ENCODE peak calls at places on chromosomes 16 and 17, in ten cellular contexts. S is NB4, P is uterus, Y is vagina, T is right lobe of liver, I is adrenal gland, U is breast epithelium, V is gastrocnemius medialis, E is transverse colon, D is heart left ventricle. M is an unnamed sample.

GRCh38 chr16:4271176-4272113 is 1.4 kb downstream of the TFAP4 start:
- DNase-seq in S (peak), P (peak), Y (no peak), T (peak), I (peak), U (peak), V (peak), E (peak), D (peak), M (peak)

GRCh38 chr16:83312015-83312734 is 495.6 kb upstream of the HSBP1 start:
- DNase-seq in S (no peak), P (no peak), Y (no peak), T (no peak), I (no peak), U (no peak), V (no peak), E (no peak), D (no peak), M (no peak)

GRCh38 chr17:10790491-10791401 is 13.2 kb downstream of the TMEM238L start:
- DNase-seq in S (no peak), P (no peak), Y (no peak), T (no peak), I (peak), U (peak), V (no peak), E (peak), D (no peak), M (no peak)

GRCh38 chr16:50442221-50442620 is 73.4 kb upstream of the BRD7 start:
- DNase-seq in S (no peak), P (no peak), Y (no peak), T (no peak), I (no peak), U (no peak), V (no peak), E (no peak), D (no peak), M (no peak)

GRCh38 chr17:76685846-76686245 is 24.9 kb downstream of the MXRA7 start:
- DNase-seq in S (no peak), P (no peak), Y (no peak), T (no peak), I (no peak), U (no peak), V (no peak), E (no peak), D (peak), M (no peak)

GRCh38 chr16:77376358-77376757 is 58.5 kb downstream of the ADAMTS18 start:
- DNase-seq in S (peak), P (no peak), Y (no peak), T (no peak), I (no peak), U (no peak), V (no peak), E (no peak), D (no peak), M (peak)

GRCh38 chr17:36608794-36609497 is 7.6 kb downstream of the MRM1 start:
- DNase-seq in S (peak), P (peak), Y (no peak), T (no peak), I (peak), U (no peak), V (no peak), E (peak), D (peak), M (peak)

GRCh38 chr17:37494401-37494831 is 4.7 kb downstream of the DUSP14 start:
- DNase-seq in S (no peak), P (no peak), Y (no peak), T (no peak), I (no peak), U (no peak), V (no peak), E (no peak), D (no peak), M (no peak)

GRCh38 chr17:8117980-8118768 is at the start of gene ALOXE3:
- DNase-seq in S (peak), P (peak), Y (no peak), T (peak), I (peak), U (peak), V (no peak), E (peak), D (peak), M (peak)

GRCh38 chr16:74605746-74606520 is 981 bp downstream of the GLG1 start:
- DNase-seq in S (no peak), P (no peak), Y (no peak), T (no peak), I (no peak), U (no peak), V (no peak), E (no peak), D (no peak), M (peak)

GRCh38 chr17:55166506-55166905 is 98.3 kb upstream of the HLF start:
- DNase-seq in S (no peak), P (no peak), Y (no peak), T (no peak), I (no peak), U (no peak), V (no peak), E (no peak), D (no peak), M (no peak)

GRCh38 chr17:35052240-35052608 is 11.3 kb downstream of the RFFL start:
- DNase-seq in S (peak), P (no peak), Y (no peak), T (no peak), I (no peak), U (no peak), V (no peak), E (no peak), D (no peak), M (no peak)

GRCh38 chr17:35630530-35631148 is 43.5 kb downstream of the AP2B1 start:
- DNase-seq in S (no peak), P (no peak), Y (no peak), T (no peak), I (no peak), U (no peak), V (no peak), E (no peak), D (no peak), M (no peak)

GRCh38 chr16:31464348-31464769 is 5.1 kb downstream of the ARMC5 start:
- DNase-seq in S (no peak), P (no peak), Y (no peak), T (peak), I (no peak), U (no peak), V (no peak), E (no peak), D (no peak), M (no peak)

GRCh38 chr16:64615647-64616280 is 506.1 kb downstream of the CDH11 start:
- DNase-seq in S (no peak), P (no peak), Y (no peak), T (no peak), I (no peak), U (no peak), V (no peak), E (no peak), D (peak), M (no peak)

GRCh38 chr16:8253718-8254117 is 336.6 kb downstream of the TMEM114 start:
- DNase-seq in S (no peak), P (no peak), Y (no peak), T (no peak), I (no peak), U (no peak), V (no peak), E (peak), D (no peak), M (no peak)

GRCh38 chr16:88807142-88807625 is 3.6 kb downstream of the CDT1 start:
- DNase-seq in S (peak), P (no peak), Y (no peak), T (no peak), I (no peak), U (no peak), V (no peak), E (no peak), D (no peak), M (no peak)

GRCh38 chr16:72788269-72788809 is 259.6 kb downstream of the ZFHX3 start:
- DNase-seq in S (peak), P (no peak), Y (no peak), T (no peak), I (no peak), U (no peak), V (no peak), E (no peak), D (no peak), M (no peak)

GRCh38 chr17:67360880-67361279 is 5.5 kb downstream of the PSMD12 start:
- DNase-seq in S (no peak), P (no peak), Y (no peak), T (no peak), I (no peak), U (no peak), V (no peak), E (no peak), D (no peak), M (no peak)

GRCh38 chr17:28946239-28946638 is 5.1 kb downstream of the PHF12 start:
- DNase-seq in S (no peak), P (no peak), Y (no peak), T (no peak), I (no peak), U (no peak), V (no peak), E (no peak), D (no peak), M (no peak)

GRCh38 chr16:82580293-82580900 is 46.4 kb upstream of the CDH13 start:
- DNase-seq in S (peak), P (no peak), Y (no peak), T (peak), I (peak), U (no peak), V (no peak), E (no peak), D (no peak), M (no peak)

GRCh38 chr16:894841-895240 is 75.9 kb downstream of the LMF1 start:
- DNase-seq in S (no peak), P (no peak), Y (no peak), T (no peak), I (no peak), U (no peak), V (no peak), E (no peak), D (no peak), M (no peak)

GRCh38 chr16:68908000-68908313 is 64.6 kb downstream of the TANGO6 start:
- DNase-seq in S (no peak), P (no peak), Y (no peak), T (no peak), I (no peak), U (no peak), V (no peak), E (no peak), D (no peak), M (no peak)

GRCh38 chr16:31110106-31111034 is 2.2 kb downstream of the BCKDK start:
- DNase-seq in S (no peak), P (no peak), Y (no peak), T (peak), I (no peak), U (no peak), V (no peak), E (no peak), D (no peak), M (no peak)

GRCh38 chr16:970766-971581 is at the start of gene LMF1:
- DNase-seq in S (peak), P (peak), Y (no peak), T (peak), I (peak), U (peak), V (peak), E (peak), D (peak), M (peak)

GRCh38 chr16:24499193-24499814 is 40.1 kb upstream of the RBBP6 start:
- DNase-seq in S (peak), P (no peak), Y (no peak), T (no peak), I (peak), U (no peak), V (no peak), E (peak), D (no peak), M (peak)

GRCh38 chr16:51392651-51393187 is 241.6 kb upstream of the SALL1 start:
- DNase-seq in S (no peak), P (no peak), Y (no peak), T (no peak), I (no peak), U (no peak), V (peak), E (no peak), D (no peak), M (no peak)

GRCh38 chr17:81813861-81814683 is 10.1 kb downstream of the GCGR start:
- DNase-seq in S (no peak), P (no peak), Y (no peak), T (no peak), I (no peak), U (no peak), V (no peak), E (no peak), D (no peak), M (no peak)

GRCh38 chr17:80948091-80948960 is 43.3 kb upstream of the CHMP6 start:
- DNase-seq in S (no peak), P (peak), Y (no peak), T (peak), I (no peak), U (no peak), V (no peak), E (no peak), D (no peak), M (no peak)

GRCh38 chr17:2040942-2041560 is 771 bp upstream of the OVCA2 start:
- DNase-seq in S (no peak), P (no peak), Y (no peak), T (no peak), I (peak), U (no peak), V (no peak), E (no peak), D (no peak), M (no peak)

GRCh38 chr17:44599298-44600175 is 42.3 kb downstream of the FZD2 start:
- DNase-seq in S (no peak), P (peak), Y (no peak), T (no peak), I (peak), U (peak), V (no peak), E (peak), D (peak), M (no peak)

GRCh38 chr16:50152386-50152806 is 710 bp upstream of the TENT4B start:
- DNase-seq in S (peak), P (peak), Y (no peak), T (peak), I (peak), U (peak), V (peak), E (peak), D (no peak), M (no peak)

DNA sequence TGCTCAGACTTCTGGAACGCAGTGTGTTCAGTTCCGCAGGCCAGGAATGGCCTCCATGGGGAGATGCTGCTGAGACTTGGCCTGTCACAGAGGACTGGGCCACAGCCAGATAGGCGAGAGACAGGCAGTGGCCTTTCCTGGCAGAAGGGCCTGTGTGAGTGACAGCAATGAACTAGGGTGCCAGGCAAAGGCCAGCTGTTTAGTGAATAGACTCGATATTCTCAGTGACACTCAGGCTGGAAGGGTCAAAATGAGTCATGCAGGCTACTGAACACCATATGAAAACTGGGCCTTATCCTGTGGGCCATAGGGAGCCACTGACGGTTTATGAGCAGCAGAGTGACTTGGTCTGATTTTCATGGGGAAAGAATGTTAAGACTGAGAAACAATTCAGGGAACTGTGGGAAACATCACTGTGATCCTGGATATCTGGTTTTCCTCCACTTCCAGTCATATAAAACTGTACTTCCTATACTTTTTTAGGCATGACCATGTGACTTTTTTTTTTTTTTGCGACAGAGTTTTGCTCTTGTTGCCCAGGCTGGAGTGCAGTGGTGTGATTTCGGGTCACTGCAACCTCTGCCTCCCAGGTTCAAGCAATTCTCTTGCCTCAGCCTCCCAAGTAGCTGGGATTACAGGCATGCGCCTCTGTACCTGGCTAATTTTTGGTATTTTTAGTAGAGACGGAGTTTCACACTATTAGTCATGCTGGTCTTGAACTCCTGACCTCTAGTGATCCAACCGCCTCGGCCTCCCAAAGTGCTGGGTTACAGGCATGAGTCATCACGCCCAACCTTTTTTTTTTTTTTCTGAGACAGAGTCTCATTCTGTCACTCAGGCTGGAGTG is 5.2 kb upstream of the NUBP1 start:
- DNase-seq in S (peak), P (peak), Y (peak), T (peak), I (peak), U (no peak), V (peak), E (peak), D (peak), M (peak)
- TF ChIP-seq POLR2A in S (no peak), P (no peak), Y (no peak), T (peak), I (peak), U (no peak), V (no peak), E (no peak), D (no peak), M (no peak)

DNA sequence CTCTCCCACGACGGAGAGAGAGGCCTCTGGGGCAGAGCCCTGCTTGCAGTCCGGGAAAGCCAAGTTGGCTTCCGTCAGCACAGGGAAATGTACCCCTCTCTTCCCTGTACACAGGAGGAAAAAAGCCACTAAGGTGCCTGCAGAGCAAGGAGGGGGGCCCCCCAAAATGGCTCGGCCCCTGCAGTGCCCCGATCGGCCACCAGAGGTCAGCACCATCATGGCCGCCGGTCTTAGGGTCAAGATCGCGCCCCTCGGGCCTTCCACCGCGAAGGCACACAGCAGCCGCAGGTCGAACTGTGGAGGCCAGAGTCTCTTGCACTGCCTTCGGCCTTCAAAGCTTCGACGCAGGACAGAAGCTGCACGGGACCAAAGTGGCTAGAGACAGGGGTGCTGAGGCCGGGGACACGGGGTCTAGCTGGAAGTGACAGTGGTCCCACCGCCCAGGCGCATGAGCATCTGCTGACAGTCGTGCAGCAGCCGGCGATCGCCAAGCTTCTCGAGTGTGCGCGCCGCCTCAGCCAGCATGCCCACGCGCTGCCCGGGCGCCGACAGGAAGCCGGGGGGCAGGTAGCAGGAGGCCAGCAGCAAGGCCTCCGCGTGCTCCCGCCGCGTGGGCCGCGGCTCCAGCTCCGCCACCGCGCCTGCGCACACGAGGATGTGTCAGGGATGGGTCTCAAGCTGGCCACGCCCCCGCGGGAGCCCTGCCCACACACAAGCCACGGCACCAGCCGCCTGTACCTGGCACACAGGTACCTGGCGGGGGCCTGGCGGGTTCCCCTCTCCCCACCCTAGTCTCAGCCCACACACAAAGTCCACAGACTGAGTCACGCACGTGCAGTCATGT is 24.4 kb downstream of the SREBF1 start:
- DNase-seq in S (peak), P (peak), Y (no peak), T (peak), I (peak), U (peak), V (peak), E (peak), D (peak), M (peak)
- TF ChIP-seq POLR2A in S (no peak), P (no peak), Y (no peak), T (peak), I (no peak), U (no peak), V (no peak), E (no peak), D (no peak), M (peak)

DNA sequence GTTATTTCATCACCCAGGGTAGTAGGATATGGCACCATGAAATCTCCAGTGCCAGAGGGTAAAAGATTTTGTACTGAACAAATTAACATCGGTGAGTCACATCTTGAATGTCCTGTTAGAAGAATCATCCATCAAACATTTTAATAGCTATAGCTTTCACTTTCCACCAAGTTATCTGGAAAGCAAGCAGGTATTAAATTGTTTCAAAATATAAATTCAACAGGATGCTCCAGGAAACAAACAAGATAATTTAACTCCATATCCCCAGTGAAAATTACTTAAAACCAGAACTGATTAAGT is 2.4 kb downstream of the VEZF1 start:
- DNase-seq in S (no peak), P (no peak), Y (no peak), T (no peak), I (no peak), U (no peak), V (no peak), E (no peak), D (no peak), M (peak)
- TF ChIP-seq POLR2A in S (no peak), P (no peak), Y (no peak), T (no peak), I (no peak), U (no peak), V (no peak), E (no peak), D (no peak), M (no peak)

DNA sequence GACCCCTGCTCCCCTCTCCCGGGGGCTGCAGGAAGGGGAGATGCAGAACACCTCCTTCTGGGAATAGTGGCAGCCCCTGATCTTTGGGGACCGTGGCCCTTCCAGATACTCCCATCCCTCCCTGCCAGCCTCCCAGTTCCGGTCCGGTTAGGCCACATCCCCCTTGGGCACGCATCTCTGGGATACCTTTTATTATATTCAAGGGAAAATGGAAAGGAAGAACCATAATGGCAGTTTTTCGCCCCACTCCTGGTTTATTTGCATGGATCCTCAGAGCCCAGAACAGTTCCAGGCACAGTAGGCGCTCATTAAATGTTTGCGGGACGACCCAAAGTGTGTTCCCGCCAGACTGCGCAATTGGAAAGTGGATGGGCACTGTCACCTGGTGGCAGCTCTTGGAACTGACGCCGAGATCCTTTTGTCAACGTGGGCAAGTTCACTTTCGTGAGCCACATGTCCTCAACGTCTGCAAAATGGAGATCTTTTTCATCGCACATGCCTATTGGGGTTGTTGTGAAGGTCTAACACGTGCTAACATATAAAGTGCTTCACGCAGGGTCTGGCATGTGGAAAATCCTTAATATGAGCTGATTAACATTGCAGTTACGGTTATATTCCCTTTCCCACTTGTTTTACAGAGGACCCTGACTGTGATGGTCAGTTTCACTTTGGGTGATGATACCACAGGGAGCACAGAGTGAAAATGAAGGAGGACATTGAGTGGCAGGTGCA is 1.6 kb upstream of the GPRC5B start:
- DNase-seq in S (peak), P (peak), Y (no peak), T (peak), I (peak), U (peak), V (no peak), E (peak), D (peak), M (peak)
- TF ChIP-seq POLR2A in S (no peak), P (no peak), Y (no peak), T (no peak), I (no peak), U (no peak), V (no peak), E (no peak), D (no peak), M (no peak)

GRCh38 chr16:66977341-66978113 is 10.9 kb upstream of the CES4A start:
- DNase-seq in S (peak), P (peak), Y (no peak), T (peak), I (peak), U (peak), V (peak), E (peak), D (peak), M (peak)
- TF ChIP-seq POLR2A in S (no peak), P (peak), Y (no peak), T (no peak), I (no peak), U (no peak), V (no peak), E (peak), D (no peak), M (no peak)

GRCh38 chr16:11792404-11793260 is 4.4 kb downstream of the ZC3H7A start:
- DNase-seq in S (no peak), P (no peak), Y (no peak), T (no peak), I (no peak), U (no peak), V (peak), E (peak), D (no peak), M (no peak)
- TF ChIP-seq POLR2A in S (no peak), P (no peak), Y (no peak), T (no peak), I (no peak), U (no peak), V (no peak), E (no peak), D (no peak), M (no peak)